ENCODE peak calls at places on chromosomes 3 and 15, in four cellular contexts. G is esophagus muscularis mucosa, Y is GM10248, O is astrocyte of the spinal cord. M is an unnamed sample.

GRCh38 chr3:67686067-67686466 is 31.7 kb upstream of the SUCLG2 start:
- DNase-seq in O (no peak), Y (no peak), G (no peak), M (no peak)

GRCh38 chr3:10602769-10603768 is 97.7 kb upstream of the ATP2B2 start:
- DNase-seq in Y (peak), O (no peak), G (no peak), M (peak)

GRCh38 chr3:195107593-195107992 is 163.4 kb downstream of the XXYLT1 start:
- DNase-seq in Y (no peak), G (no peak), O (no peak), M (no peak)

GRCh38 chr15:58340176-58340575 is 91.6 kb upstream of the LIPC start:
- DNase-seq in Y (no peak), G (no peak), O (peak), M (no peak)

GRCh38 chr3:105526349-105527111 is 159.8 kb downstream of the ALCAM start:
- DNase-seq in G (no peak), O (peak), Y (no peak), M (no peak)

GRCh38 chr3:49296781-49297420 is 19.9 kb upstream of the C3orf62 start:
- DNase-seq in Y (no peak), O (peak), G (no peak), M (no peak)

GRCh38 chr3:140022061-140022781 is 87.2 kb downstream of the CLSTN2 start:
- DNase-seq in O (peak), G (peak), Y (no peak), M (no peak)

GRCh38 chr3:72892081-72892763 is 4.4 kb downstream of the GXYLT2 start:
- DNase-seq in O (peak), Y (no peak), G (no peak), M (no peak)

GRCh38 chr3:33831053-33831452 is 32.6 kb downstream of the PDCD6IP start:
- DNase-seq in Y (no peak), G (no peak), O (no peak), M (no peak)

GRCh38 chr15:47432831-47433230 is 284.5 kb upstream of the SEMA6D start:
- DNase-seq in G (no peak), Y (no peak), O (peak), M (no peak)

GRCh38 chr3:101936419-101937331 is 87.4 kb downstream of the NFKBIZ start:
- DNase-seq in Y (peak), O (peak), G (no peak), M (peak)

GRCh38 chr3:78050276-78051080 is 1010.6 kb downstream of the ROBO2 start:
- DNase-seq in O (peak), Y (no peak), G (no peak), M (no peak)

GRCh38 chr3:120705851-120706582 is 24.0 kb upstream of the HGD start:
- DNase-seq in Y (no peak), G (no peak), O (no peak), M (no peak)

GRCh38 chr3:21170964-21171363 is 580.0 kb downstream of the ZNF385D start:
- DNase-seq in O (no peak), G (no peak), Y (no peak), M (peak)

GRCh38 chr3:15427981-15428380 is 583 bp downstream of the EAF1 start:
- DNase-seq in G (no peak), O (no peak), Y (no peak), M (no peak)

GRCh38 chr3:69226071-69226470 is 103.7 kb upstream of the LMOD3 start:
- DNase-seq in G (no peak), Y (no peak), O (no peak), M (no peak)

GRCh38 chr3:164179110-164179774 is 899.1 kb downstream of the SI start:
- DNase-seq in O (no peak), Y (no peak), G (no peak), M (no peak)

GRCh38 chr3:85476891-85477495 is 518.2 kb downstream of the CADM2 start:
- DNase-seq in O (no peak), G (no peak), Y (no peak), M (no peak)

GRCh38 chr3:150443331-150443741 is 35.2 kb downstream of the TSC22D2 start:
- DNase-seq in G (no peak), Y (no peak), O (peak), M (no peak)

GRCh38 chr3:5122741-5123706 is 932 bp downstream of the ARL8B start:
- DNase-seq in G (no peak), O (peak), Y (peak), M (no peak)

GRCh38 chr15:93520206-93520605 is 431.2 kb upstream of the RGMA start:
- DNase-seq in O (no peak), Y (no peak), G (no peak), M (no peak)

GRCh38 chr3:162139841-162140240 is 643.2 kb downstream of the OTOL1 start:
- DNase-seq in O (no peak), Y (no peak), G (no peak), M (no peak)

GRCh38 chr3:126245811-126246727 is 65.7 kb upstream of the ALDH1L1 start:
- DNase-seq in O (peak), Y (peak), G (no peak), M (no peak)

GRCh38 chr3:10957976-10958749 is 34.4 kb upstream of the SLC6A1 start:
- DNase-seq in Y (no peak), O (no peak), G (no peak), M (no peak)

GRCh38 chr3:183513046-183513706 is 42.3 kb downstream of the KLHL6 start:
- DNase-seq in Y (no peak), G (no peak), O (no peak), M (no peak)

GRCh38 chr15:64566102-64566501 is 105.7 kb downstream of the ZNF609 start:
- DNase-seq in O (no peak), G (no peak), Y (no peak), M (no peak)

GRCh38 chr3:119352863-119353527 is 58.8 kb downstream of the ARHGAP31 start:
- DNase-seq in Y (no peak), O (peak), G (no peak), M (no peak)
- TF ChIP-seq CTCF in Y (peak), O (peak), G (peak), M (no peak)

DNA sequence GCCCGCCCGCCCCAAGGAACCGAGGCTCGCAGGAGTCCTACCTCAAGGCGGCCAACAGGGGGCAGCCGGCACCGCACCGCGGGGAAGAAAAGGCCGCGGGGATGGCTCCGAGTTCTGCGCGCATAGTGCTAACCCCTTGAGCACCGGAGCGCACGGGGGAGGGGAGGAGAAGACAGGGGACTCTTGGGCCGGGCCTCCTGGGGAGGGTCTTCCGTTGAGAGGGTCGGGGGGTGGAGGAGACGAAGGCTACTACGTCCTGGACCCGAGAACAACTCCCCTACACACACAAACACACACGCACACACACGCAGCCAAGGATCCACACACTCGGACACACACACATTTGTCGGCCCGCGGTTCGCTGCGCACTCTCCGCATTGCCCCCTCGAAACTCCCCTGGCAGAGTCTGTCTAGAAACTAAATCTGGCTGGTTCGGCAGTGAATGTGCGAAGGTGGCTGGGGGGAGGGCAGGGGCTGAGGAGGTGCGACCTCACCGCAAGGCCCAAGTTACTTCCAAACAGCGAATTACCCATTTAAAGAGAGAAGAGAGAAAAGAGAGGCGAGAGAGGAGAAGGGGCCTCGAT is 1.8 kb downstream of the WNT5A start:
- DNase-seq in O (peak), Y (peak), G (no peak), M (peak)
- TF ChIP-seq CTCF in O (peak), Y (peak), G (peak), M (peak)

DNA sequence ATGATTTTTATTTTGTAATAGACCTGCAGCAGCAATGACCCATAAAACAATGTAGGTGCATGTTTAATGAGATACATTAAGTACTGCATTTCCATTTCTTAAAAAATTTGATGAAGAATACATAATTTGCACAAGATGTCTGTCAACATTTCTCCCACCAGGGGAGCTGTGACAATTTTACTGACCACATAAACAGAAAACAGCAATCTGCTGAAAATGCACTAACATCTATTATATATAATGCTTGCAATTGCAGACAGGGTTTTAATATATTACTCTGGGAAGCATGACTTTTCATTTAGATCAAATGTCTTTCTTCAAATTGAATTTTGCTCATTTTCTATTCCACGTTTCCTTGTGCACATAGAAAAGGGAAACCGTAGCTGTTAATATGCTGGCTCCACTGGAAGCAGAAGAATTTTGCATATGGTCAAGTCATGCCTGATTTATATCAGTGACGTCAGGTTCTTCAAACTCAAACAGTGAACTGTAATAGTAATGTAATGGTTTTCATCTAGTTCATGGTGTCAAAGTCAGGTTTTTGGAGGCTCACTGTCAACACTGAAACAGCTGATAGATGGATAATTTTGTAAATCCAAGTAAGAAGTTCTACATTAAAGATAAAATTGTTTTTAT is 79.8 kb upstream of the IGF1R start:
- DNase-seq in O (no peak), Y (no peak), G (no peak), M (no peak)
- TF ChIP-seq CTCF in O (no peak), Y (no peak), G (peak), M (no peak)

DNA sequence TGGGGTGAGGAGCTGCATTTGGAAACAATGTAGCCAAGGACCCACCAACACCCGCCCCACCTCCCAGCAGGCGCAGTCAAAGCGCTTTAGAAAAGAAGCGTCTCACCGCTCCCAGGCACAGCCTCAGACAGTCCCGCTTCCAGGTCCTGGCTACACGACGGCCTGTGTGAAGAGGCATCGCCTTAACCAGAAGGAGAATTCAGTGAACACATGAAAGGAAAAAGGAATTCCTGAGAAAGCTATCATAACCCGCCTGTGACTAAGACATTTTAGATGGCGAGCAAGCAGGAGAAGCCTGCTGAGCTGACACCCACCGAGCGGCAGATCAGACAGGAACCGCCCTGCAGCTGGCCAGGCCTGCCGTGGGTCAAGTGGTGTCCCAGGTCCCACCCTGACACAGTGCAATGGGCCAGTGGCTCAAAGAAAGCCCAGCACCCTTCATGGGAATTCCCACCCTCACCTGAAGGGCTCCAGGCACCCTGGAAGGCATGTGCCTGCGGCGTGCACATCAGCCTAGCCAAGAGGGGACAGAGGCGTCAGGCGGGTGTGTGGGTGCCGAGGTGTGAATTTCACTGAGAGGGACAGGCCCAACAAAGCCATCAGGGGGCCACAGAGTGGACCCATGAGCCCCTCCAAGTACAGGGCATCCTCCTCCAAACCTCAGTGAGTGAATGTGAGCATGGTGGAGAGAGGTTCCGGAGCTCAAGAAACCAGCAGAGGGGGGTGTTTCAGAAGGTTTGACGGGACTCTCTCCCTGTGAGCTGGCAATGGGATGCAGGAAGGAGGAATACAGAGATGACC is 144.8 kb downstream of the NSMCE3 start:
- DNase-seq in O (peak), Y (no peak), G (no peak), M (no peak)
- TF ChIP-seq CTCF in O (peak), Y (no peak), G (no peak), M (no peak)

GRCh38 chr15:43795197-43795596 is 3.1 kb downstream of the SERF2 start:
- DNase-seq in O (no peak), G (no peak), Y (no peak), M (no peak)

GRCh38 chr15:43794269-43795037 is 2.3 kb downstream of the SERF2 start:
- DNase-seq in O (peak), Y (no peak), G (no peak), M (no peak)

GRCh38 chr15:43791993-43792760 is at the start of gene SERF2:
- DNase-seq in Y (peak), G (peak), O (peak), M (peak)

GRCh38 chr15:43793647-43794046 is 1.5 kb downstream of the SERF2 start:
- DNase-seq in O (no peak), Y (no peak), G (no peak), M (no peak)

GRCh38 chr15:43792761-43793493 is 807 bp downstream of the SERF2 start:
- DNase-seq in Y (no peak), O (no peak), G (no peak), M (peak)
- TF ChIP-seq CTCF in Y (no peak), O (no peak), G (no peak), M (no peak)

DNA sequence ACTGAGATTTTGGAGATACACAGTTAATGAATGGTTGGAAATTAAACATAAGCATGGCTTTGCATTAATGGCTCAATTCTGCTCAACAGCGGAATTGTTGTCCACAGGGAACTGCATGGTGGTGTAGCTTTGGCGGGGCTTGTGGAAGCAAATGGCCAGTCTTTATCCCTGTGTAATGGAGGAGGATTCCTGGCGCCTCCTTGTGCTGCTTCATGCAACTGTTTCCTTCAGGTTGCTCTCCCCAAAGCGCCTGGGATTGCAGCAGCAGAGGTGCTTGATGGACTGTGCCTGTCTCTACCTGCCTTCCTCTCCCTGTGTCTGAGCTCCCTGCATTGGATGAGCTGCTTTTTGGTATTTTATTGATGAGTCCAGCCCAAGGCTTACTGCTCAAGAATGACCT is 72.9 kb upstream of the NDN start:
- DNase-seq in O (no peak), Y (no peak), G (peak), M (no peak)
- TF ChIP-seq CTCF in O (no peak), Y (no peak), G (no peak), M (no peak)

DNA sequence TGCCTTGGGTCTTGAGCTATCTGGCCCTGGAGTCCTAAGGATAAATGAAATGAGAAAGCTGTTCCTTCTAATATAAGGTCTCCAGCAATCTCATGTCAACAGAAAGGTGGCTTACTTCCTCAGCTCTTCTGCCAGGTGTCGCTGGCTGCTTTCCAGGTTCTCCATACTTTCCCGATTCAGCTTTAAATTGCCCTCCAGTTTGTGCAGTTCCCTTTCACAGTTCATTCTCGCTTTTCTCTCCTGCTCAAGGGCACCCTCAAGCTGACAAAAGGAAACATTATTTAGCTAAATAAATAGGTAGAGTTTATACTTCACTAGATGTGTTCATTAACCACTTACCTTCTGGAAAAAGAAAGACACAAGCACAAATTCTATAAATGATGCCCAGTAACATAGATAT is 73.0 kb downstream of the MYH15 start:
- DNase-seq in G (no peak), Y (no peak), O (no peak), M (no peak)
- TF ChIP-seq CTCF in G (no peak), Y (no peak), O (no peak), M (no peak)

DNA sequence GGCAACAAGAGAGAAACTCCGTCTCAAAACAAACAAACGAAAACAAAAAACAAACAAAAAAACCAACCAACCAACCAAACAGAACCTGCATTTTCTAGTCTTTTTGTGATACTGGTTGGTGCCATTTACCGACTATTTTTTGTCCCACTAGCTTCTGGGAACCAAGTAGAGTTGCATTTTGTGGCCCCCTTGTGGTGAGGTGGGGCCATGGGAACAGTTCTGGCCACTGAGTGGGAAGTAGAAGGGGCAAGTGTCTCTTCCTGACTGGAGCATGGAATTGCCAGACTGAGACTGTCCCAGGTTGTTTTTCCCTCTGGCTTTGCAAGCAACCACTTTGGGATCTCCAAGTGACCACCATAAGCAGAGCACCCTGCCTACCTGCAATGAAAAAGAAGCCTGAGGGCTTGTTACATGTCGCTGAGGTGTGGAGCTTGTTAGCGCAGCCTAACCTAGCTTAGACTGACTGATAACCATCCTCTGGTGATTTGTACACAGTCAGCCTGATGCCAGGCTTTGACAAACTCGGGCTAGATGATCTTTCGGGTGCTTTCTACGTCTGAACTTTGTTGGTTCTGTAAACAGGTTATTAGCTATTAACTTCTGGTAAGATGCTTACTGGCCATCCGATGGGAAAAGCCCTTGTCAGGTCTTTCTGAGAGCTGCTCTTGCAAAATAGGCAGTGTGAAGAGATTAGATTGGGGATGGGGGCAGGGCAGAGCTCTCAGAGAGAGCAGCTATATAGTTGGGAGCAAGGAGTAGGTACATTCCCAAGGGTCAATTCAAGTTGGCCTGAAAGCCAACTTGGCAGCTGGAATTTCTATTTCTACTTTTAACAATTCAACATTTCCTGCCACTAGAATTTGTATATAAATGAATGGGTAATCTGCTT is 172.2 kb downstream of the SSR3 start:
- DNase-seq in O (peak), G (no peak), Y (peak), M (peak)
- TF ChIP-seq CTCF in O (peak), G (peak), Y (peak), M (peak)

GRCh38 chr3:14152963-14153355 is 25.4 kb downstream of the XPC start:
- DNase-seq in G (peak), O (no peak), Y (no peak), M (no peak)

GRCh38 chr3:14153663-14154062 is 24.7 kb downstream of the XPC start:
- DNase-seq in Y (no peak), O (no peak), G (peak), M (no peak)

GRCh38 chr3:14151471-14152083 is 26.7 kb downstream of the TMEM43 start:
- DNase-seq in O (no peak), G (peak), Y (no peak), M (no peak)

GRCh38 chr3:14150491-14151230 is 25.8 kb downstream of the TMEM43 start:
- DNase-seq in O (no peak), Y (no peak), G (peak), M (no peak)

GRCh38 chr3:14152233-14152962 is 26.0 kb downstream of the XPC start:
- DNase-seq in G (peak), O (no peak), Y (no peak), M (no peak)
- TF ChIP-seq CTCF in G (no peak), O (peak), Y (no peak), M (no peak)